ENCODE peak calls at places on chromosome 5, in seven cellular contexts. F is bronchial epithelial cell, E is IMR-90, R is fibroblast of lung, P is foreskin fibroblast, G is left ventricle myocardium inferior, Q is dorsolateral prefrontal cortex. K is an unnamed sample.

GRCh38 chr5:34709861-34710673 is 53.9 kb downstream of the RAI14 start:
- DNase-seq in P (peak), G (no peak), Q (no peak), E (peak), F (no peak), R (peak), K (peak)

GRCh38 chr5:41156739-41157138 is 56.6 kb downstream of the C6 start:
- DNase-seq in R (peak), F (peak), G (no peak), P (peak), E (peak), Q (no peak), K (peak)

GRCh38 chr5:150175076-150175475 is 8.5 kb downstream of the CDX1 start:
- DNase-seq in P (no peak), G (no peak), F (no peak), E (no peak), Q (no peak), R (no peak), K (no peak)

GRCh38 chr5:101390317-101390908 is 487.3 kb upstream of the ST8SIA4 start:
- DNase-seq in P (peak), Q (no peak), R (peak), F (peak), G (no peak), E (peak), K (peak)

GRCh38 chr5:116382025-116382873 is 192.4 kb downstream of the SEMA6A start:
- DNase-seq in P (no peak), R (no peak), G (no peak), F (no peak), E (no peak), Q (no peak), K (no peak)

GRCh38 chr5:121426153-121426552 is 425.5 kb upstream of the FTMT start:
- DNase-seq in F (no peak), E (no peak), R (no peak), G (no peak), Q (no peak), P (no peak), K (no peak)

GRCh38 chr5:125064610-125065009 is 318.2 kb upstream of the ZNF608 start:
- DNase-seq in P (no peak), F (no peak), G (no peak), R (no peak), E (no peak), Q (no peak), K (peak)

GRCh38 chr5:3594514-3595101 is 1.0 kb upstream of the IRX1 start:
- DNase-seq in F (no peak), G (no peak), P (peak), E (no peak), Q (no peak), R (no peak), K (peak)

GRCh38 chr5:16901038-16901644 is 34.9 kb downstream of the MYO10 start:
- DNase-seq in F (no peak), G (no peak), P (no peak), E (no peak), R (no peak), Q (no peak), K (no peak)

GRCh38 chr5:148791334-148791667 is 35.1 kb upstream of the ADRB2 start:
- DNase-seq in R (no peak), F (peak), E (peak), P (peak), G (no peak), Q (no peak), K (peak)

GRCh38 chr5:39427225-39427624 is 2.4 kb upstream of the DAB2 start:
- DNase-seq in Q (no peak), F (no peak), E (peak), P (peak), G (no peak), R (peak), K (peak)

GRCh38 chr5:88683506-88684135 is 199.4 kb downstream of the MEF2C start:
- DNase-seq in Q (peak), P (no peak), F (no peak), R (no peak), E (no peak), G (no peak), K (peak)

GRCh38 chr5:107806271-107806670 is 135.5 kb upstream of the EFNA5 start:
- DNase-seq in P (no peak), G (no peak), Q (no peak), R (no peak), F (no peak), E (no peak), K (no peak)

GRCh38 chr5:102856374-102856748 is 101.3 kb downstream of the PAM start:
- DNase-seq in Q (no peak), F (peak), P (peak), E (peak), G (no peak), R (peak), K (peak)

GRCh38 chr5:139903805-139904565 is 108.4 kb downstream of the PSD2 start:
- DNase-seq in Q (peak), F (no peak), G (no peak), E (no peak), R (no peak), P (peak), K (no peak)
- H3K4me3 ChIP-seq in Q (peak), F (peak), G (peak), E (no peak), R (no peak), P (peak), K (no peak)

GRCh38 chr5:169200086-169200778 is 100.7 kb downstream of the SLIT3 start:
- DNase-seq in R (no peak), Q (no peak), G (no peak), P (peak), F (no peak), E (no peak), K (no peak)

GRCh38 chr5:169195601-169196000 is 105.3 kb downstream of the SLIT3 start:
- DNase-seq in P (peak), F (no peak), Q (no peak), G (no peak), E (no peak), R (no peak), K (no peak)

GRCh38 chr5:169201597-169201996 is 99.3 kb downstream of the SLIT3 start:
- DNase-seq in Q (no peak), F (no peak), G (no peak), E (no peak), R (no peak), P (no peak), K (no peak)

GRCh38 chr5:169196059-169196458 is 104.9 kb downstream of the SLIT3 start:
- DNase-seq in E (no peak), R (no peak), G (no peak), P (no peak), F (no peak), Q (no peak), K (no peak)

DNA sequence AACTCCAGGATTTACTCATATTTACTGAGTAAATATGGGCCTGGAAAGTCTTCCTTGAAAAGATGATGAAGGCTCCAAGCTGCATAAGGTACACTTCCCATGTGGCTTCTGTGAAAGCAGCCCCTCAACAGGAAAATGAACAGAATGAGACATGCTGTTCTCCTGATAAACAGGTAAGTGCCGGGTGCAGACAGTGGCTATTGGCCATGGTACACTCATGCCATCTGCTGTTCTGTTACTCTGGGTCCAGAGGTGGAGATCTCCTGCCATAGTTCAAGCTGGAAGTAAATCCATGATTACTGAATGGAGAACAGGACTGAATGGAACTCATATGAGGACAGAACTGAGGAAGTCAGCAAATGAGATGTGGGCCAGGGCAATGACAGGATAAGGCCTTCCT is 103.6 kb downstream of the SLIT3 start:
- DNase-seq in Q (no peak), E (no peak), F (peak), P (peak), G (no peak), R (no peak), K (no peak)
- TF ChIP-seq CTCF in Q (peak), E (no peak), F (peak), P (no peak), G (peak), R (no peak), K (peak)

GRCh38 chr5:168273056-168273980 is 18.1 kb upstream of the WWC1 start:
- DNase-seq in R (no peak), E (no peak), G (no peak), P (peak), F (no peak), Q (no peak), K (no peak)

GRCh38 chr5:168269950-168270349 is 21.5 kb upstream of the WWC1 start:
- DNase-seq in G (no peak), Q (no peak), F (no peak), E (peak), P (peak), R (peak), K (no peak)

GRCh38 chr5:168266016-168266415 is 25.4 kb upstream of the WWC1 start:
- DNase-seq in P (no peak), R (no peak), E (no peak), G (peak), F (no peak), Q (no peak), K (no peak)

GRCh38 chr5:168270446-168270845 is 21.0 kb upstream of the WWC1 start:
- DNase-seq in F (no peak), Q (no peak), G (no peak), E (peak), R (peak), P (no peak), K (no peak)

DNA sequence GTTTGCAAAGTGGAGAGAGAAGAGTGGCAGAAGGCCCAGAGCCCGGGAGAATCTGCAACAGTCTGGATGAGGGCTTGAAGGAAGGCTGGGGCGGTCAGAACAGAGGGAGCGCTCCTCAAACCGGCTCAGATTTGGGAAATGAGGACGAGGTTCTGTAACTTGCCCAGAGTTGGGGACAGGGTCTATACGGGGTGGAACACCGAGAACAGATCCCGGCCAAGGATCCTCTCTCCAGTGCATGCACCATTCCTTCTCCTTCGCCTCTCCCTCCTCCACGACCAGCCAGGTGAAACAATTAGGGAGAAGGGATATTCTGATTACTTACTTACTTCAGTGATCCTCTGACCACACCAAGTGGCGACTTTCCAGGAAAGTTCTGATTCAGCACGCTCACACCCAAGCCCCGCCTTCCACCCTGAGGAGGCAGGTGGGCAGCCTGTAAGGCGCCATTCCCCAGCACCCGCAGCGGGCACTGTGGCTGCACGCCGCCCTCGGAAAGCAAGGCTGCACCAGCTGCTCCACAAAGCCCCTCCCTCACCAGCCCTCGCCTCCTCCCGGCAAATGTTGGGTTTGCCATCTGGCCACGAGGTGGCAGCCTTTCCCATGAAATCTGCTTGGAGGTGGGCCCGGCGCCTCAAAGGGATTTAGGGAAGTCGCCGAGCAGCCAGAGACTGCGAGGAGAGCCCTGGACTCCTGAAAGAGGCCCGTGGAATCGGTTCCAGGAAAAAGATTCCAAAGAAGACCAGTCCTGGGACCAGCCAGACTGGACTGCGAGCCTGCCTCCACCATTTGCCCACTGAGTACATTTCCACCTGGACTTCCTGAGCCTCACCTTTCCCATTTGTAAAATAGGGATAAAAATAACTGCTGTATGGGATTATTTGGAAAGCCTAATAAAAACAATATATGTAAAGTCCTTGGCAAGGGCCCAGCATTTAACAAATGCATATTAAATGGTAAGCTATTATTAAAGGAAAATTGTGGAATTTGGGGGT is 22.2 kb upstream of the WWC1 start:
- DNase-seq in Q (peak), R (peak), G (peak), P (peak), E (peak), F (peak), K (peak)
- H3K4me3 ChIP-seq in Q (peak), R (peak), G (peak), P (peak), E (peak), F (peak), K (peak)

GRCh38 chr5:76143884-76144283 is 60.7 kb downstream of the SV2C start:
- DNase-seq in Q (no peak), F (no peak), R (no peak), P (no peak), G (no peak), E (no peak), K (no peak)

GRCh38 chr5:76144892-76145291 is 61.7 kb downstream of the SV2C start:
- DNase-seq in E (no peak), Q (no peak), P (no peak), G (no peak), R (no peak), F (no peak), K (no peak)

GRCh38 chr5:76145945-76146344 is 62.8 kb downstream of the SV2C start:
- DNase-seq in Q (no peak), F (peak), E (peak), P (no peak), R (no peak), G (no peak), K (no peak)
- TF ChIP-seq CTCF in Q (no peak), F (peak), E (no peak), P (no peak), R (no peak), G (no peak), K (no peak)

DNA sequence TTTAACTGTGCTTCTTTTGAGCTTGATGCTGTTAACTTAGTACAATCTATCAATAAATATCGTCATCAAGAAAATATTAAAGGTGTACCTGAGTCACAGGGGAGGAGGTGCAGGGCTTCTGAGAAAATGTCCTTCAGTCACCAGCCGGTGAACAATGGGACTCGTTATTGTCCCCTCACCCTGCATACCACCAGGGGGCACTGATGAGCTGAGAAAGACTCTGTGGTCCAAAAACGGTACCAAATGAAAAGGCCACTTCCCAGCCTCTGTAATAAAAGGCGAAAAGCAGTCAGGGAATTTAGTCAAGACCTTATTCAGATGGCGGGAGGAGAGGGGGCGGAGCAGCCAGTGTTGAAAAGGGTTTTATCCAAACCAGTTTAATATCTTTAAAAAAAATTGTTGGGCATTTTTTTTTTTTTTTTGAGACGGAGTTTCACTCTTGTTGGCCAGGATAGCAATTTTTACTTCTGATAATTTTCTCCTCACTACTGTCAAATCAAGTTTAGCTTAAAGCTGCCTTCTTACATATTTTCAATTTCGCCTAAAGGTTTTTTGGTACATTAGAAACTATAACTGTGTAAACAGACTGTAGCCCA is 271.9 kb upstream of the ADAMTS16 start:
- DNase-seq in R (no peak), Q (peak), G (peak), E (no peak), P (peak), F (peak), K (peak)
- H3K4me3 ChIP-seq in R (no peak), Q (no peak), G (no peak), E (no peak), P (no peak), F (no peak), K (no peak)

DNA sequence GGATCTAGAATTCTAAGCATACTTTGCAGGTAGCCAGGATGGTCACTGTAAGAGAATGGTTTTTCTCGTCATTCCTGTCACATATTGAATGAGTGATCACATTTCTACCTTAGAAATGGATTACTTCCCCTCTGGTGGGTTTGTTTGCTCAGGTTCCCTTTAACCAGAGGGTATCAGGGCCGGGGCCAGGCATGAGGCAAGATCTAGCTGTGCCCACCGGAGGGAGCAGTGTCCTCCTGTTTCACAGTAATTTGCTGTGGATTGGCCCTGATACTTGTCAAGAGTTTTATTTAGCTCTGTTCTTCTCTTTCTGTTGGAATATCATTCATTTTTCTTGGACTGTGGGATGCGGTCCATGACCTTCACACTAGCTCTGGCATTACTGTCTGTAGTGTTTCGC is 42.3 kb upstream of the ZBED3 start:
- DNase-seq in E (peak), F (peak), G (no peak), P (peak), Q (peak), R (peak), K (peak)
- TF ChIP-seq CTCF in E (peak), F (peak), G (peak), P (peak), Q (peak), R (peak), K (peak)

GRCh38 chr5:179623906-179624741 is 653 bp upstream of the HNRNPH1 start:
- DNase-seq in Q (no peak), P (peak), E (peak), R (peak), F (peak), G (peak), K (peak)

GRCh38 chr5:179623001-179623905 is at the start of gene HNRNPH1:
- DNase-seq in E (peak), P (peak), Q (peak), G (peak), F (peak), R (peak), K (peak)

GRCh38 chr5:179620703-179621350 is 2.6 kb downstream of the HNRNPH1 start:
- DNase-seq in Q (no peak), F (no peak), P (peak), E (no peak), G (no peak), R (no peak), K (no peak)

GRCh38 chr5:179621551-179621971 is 1.9 kb downstream of the HNRNPH1 start:
- DNase-seq in G (no peak), E (no peak), R (no peak), P (no peak), F (no peak), Q (peak), K (no peak)

DNA sequence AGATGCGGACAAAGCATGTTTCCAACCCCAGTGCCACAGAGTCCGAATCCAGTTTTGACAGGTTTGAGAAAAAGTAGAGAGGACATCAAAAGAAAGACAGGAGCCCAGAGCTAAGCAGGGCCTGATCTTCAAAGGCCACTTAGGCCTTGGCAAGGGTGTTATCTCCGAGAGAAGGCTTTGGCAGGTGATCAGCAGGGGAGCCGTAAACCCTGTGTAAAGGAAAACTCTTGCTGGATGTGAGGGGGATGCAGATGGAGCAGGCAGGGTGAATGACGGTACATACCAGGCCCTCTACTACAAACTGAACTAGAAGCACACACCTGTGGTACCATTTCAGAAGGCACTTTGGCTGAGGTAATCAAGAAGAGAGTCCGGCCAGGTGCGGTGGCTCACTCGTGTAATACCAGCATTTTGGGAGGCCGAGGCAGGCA is 1.4 kb upstream of the HNRNPH1 start:
- DNase-seq in Q (peak), R (no peak), F (no peak), P (no peak), G (no peak), E (no peak), K (no peak)
- H3K4me3 ChIP-seq in Q (peak), R (no peak), F (no peak), P (peak), G (peak), E (no peak), K (no peak)

GRCh38 chr5:42656661-42657035 is 100.0 kb upstream of the CCDC152 start:
- DNase-seq in E (no peak), P (peak), G (no peak), R (peak), F (peak), Q (no peak), K (no peak)
- TF ChIP-seq CTCF in E (no peak), P (no peak), G (peak), R (no peak), F (peak), Q (peak), K (no peak)

GRCh38 chr5:109922396-109922995 is 232.8 kb downstream of the MAN2A1 start:
- DNase-seq in Q (no peak), G (no peak), P (no peak), R (no peak), E (no peak), F (no peak), K (no peak)
- H3K4me3 ChIP-seq in Q (no peak), G (no peak), P (no peak), R (no peak), E (no peak), F (no peak), K (no peak)

DNA sequence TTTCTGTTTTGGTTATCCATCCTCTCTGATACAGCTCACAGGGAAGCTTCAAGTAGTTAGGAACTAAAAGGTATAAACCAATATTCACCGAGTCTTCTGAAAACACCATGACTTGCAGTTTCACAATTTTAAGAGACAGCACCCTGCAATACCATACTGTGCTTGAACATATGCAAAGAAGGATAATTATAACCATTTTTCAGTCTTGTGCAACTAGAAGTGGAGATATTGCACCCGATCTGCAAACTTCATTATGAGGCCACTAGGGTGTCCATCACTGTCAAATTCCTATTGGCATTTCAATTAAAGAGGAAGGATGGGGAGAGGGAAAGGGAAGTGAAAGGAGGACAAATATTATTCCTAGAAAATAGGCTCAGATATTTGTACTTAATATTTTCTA is 32.4 kb upstream of the CEP120 start:
- DNase-seq in G (no peak), P (no peak), F (no peak), E (no peak), R (no peak), Q (no peak), K (no peak)
- TF ChIP-seq CTCF in G (peak), P (no peak), F (no peak), E (no peak), R (no peak), Q (no peak), K (no peak)